ENCODE peak calls at places on chromosomes 4 and X, in five cellular contexts. A, G, X, F and P are unnamed samples.

GRCh38 chr4:153160856-153161598 is 43.2 kb upstream of the TRIM2 start:
- DNase-seq in A (no peak), G (no peak), X (no peak), F (no peak), P (no peak)

GRCh38 chr4:101795704-101796103 is 5.2 kb downstream of the BANK1 start:
- DNase-seq in A (no peak), G (no peak), X (no peak), F (no peak), P (no peak)

GRCh38 chrX:84168574-84168973 is 19.4 kb downstream of the RPS6KA6 start:
- DNase-seq in A (no peak), G (peak), X (peak), F (no peak), P (no peak)

GRCh38 chrX:103467156-103467555 is 52.1 kb downstream of the RAB40A start:
- DNase-seq in A (no peak), G (no peak), X (no peak), F (no peak), P (no peak)

GRCh38 chr4:125140966-125141495 is 173.7 kb upstream of the FAT4 start:
- DNase-seq in A (no peak), G (no peak), X (no peak), F (no peak), P (no peak)

GRCh38 chrX:12007881-12008280 is 130.4 kb upstream of the FRMPD4 start:
- DNase-seq in A (no peak), G (peak), X (peak), F (peak), P (no peak)

GRCh38 chrX:10282490-10282889 is 125.7 kb downstream of the CLCN4 start:
- DNase-seq in A (no peak), G (no peak), X (no peak), F (no peak), P (no peak)

GRCh38 chr4:158170691-158171455 is 2.0 kb downstream of the GASK1B start:
- DNase-seq in A (peak), G (no peak), X (peak), F (peak), P (no peak)

GRCh38 chr4:53459548-53459947 is 82.1 kb downstream of the FIP1L1 start:
- DNase-seq in A (no peak), G (no peak), X (peak), F (no peak), P (no peak)

GRCh38 chr4:99917575-99917974 is 23.3 kb upstream of the LAMTOR3 start:
- DNase-seq in A (no peak), G (no peak), X (no peak), F (no peak), P (no peak)

GRCh38 chr4:159764343-159764952 is 661.6 kb downstream of the RAPGEF2 start:
- DNase-seq in A (no peak), G (peak), X (peak), F (peak), P (no peak)
- TF ChIP-seq CTCF in A (no peak), G (peak), X (peak), F (peak), P (peak)

GRCh38 chr4:48127882-48128394 is 6.1 kb downstream of the TXK start:
- DNase-seq in A (peak), G (peak), X (peak), F (peak), P (peak)

GRCh38 chr4:48130100-48130499 is 4.0 kb downstream of the TXK start:
- DNase-seq in A (no peak), G (no peak), X (no peak), F (no peak), P (no peak)

GRCh38 chr4:48131736-48132135 is 2.3 kb downstream of the TXK start:
- DNase-seq in A (no peak), G (no peak), X (no peak), F (no peak), P (no peak)

GRCh38 chr4:48127231-48127881 is 6.7 kb downstream of the TXK start:
- DNase-seq in A (no peak), G (no peak), X (no peak), F (no peak), P (no peak)

DNA sequence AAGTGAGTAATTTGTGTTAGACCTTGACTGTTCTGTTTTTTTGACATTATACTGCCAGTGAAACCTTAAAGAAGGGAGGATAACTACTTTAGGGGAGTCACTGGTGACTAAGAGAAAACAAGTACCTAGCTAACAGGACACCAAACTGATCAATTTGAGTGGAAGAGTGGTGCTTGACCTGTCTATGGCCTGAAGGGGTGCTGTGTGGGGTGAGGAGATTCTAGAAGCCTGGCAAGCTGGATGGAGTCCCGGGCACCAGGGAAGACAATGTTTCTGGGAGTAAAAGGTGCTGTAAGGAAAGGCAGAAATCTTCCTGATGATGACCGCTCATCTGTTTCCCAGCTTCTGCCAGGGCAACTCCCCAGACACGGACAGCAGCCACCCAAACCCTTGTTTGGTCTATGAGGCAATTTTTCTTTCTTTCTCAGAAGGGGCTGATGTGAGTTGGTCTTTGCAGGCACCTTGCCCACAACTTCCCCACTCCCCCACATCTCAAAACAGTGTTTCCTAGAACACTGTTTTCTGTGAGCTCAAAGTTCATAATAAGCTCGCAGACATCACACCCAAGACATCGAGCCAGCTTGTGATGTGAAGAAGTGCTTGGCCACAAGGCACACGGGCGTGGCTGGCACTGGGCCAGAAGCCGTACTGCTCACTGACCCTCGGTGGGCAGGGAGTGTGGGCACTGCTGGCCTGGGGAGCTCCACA is 4.6 kb downstream of the TXK start:
- DNase-seq in A (peak), G (peak), X (no peak), F (no peak), P (no peak)
- TF ChIP-seq CTCF in A (no peak), G (no peak), X (no peak), F (peak), P (no peak)

GRCh38 chrX:71098302-71098701 is 2.7 kb downstream of the FOXO4 start:
- DNase-seq in A (peak), G (peak), X (peak), F (peak), P (peak)
- TF ChIP-seq CTCF in A (no peak), G (peak), X (peak), F (peak), P (peak)

DNA sequence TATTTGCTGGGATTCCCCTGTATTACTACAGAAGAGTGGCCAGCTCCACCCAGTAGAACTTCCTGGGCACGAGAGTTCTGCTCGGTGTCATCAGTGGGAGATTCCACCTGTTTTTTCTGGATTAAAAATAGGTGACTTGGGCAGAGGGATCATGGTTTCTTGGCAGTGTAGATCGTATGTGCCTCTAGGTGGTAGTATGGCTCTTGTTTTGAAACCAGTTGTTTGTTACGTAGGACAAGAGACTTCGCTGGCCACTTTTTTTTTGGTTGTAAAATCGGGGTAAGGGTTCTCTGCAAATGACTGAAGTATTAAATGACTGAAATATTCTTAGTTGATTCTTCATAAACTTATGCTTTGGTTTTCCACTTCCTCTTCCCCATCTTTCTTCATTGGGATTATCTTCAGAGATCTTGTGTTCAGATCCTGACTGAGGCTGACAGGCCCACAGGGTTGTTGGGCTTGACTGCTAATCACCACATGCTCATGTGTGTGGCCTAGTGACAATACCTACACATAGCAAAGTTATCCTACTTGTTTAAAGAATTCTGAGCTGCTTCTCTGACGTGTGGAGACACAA is 43.8 kb upstream of the WDR1 start:
- DNase-seq in A (no peak), G (no peak), X (peak), F (no peak), P (no peak)
- TF ChIP-seq CTCF in A (no peak), G (no peak), X (peak), F (no peak), P (no peak)

DNA sequence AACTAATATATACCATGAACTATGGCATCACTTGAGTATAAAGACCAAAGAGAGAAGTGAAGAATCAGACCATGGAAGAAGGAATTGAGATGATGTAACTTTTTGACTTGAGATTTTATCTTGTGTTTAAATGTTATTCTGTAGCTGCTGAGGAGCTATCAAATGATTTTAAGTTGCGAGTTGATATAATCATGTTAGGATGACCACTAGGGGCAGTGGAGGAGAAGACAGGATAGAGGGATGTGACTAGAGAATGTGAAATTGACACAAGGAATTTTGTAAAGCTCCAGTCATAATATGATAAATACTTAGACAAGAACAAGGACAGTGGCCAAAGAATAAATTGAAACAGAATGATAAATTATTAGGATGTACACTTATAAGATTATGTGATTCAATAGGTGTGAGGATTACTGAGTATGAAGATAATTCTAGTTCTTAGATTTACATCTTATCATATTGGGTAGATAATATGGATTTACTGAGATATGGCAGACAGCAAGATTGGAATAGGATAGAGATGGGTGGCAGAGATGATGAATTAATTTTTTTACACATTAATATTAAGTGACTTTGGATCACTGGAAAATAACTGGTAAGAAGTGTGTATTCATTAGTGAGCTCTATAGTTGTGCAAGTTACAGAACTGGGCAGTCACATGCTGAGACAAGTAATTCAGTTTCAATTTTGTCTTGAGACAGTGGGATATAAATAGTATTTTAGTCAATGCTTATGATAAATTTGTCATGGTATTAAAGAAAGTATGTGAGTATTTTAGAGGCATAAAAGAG is 816.0 kb upstream of the PCDH10 start:
- DNase-seq in A (no peak), G (peak), X (peak), F (no peak), P (no peak)
- TF ChIP-seq CTCF in A (no peak), G (peak), X (no peak), F (no peak), P (no peak)

GRCh38 chr4:182560358-182560757 is 317.2 kb downstream of the TENM3 start:
- DNase-seq in A (no peak), G (no peak), X (peak), F (no peak), P (no peak)
- TF ChIP-seq CTCF in A (no peak), G (no peak), X (no peak), F (no peak), P (no peak)

DNA sequence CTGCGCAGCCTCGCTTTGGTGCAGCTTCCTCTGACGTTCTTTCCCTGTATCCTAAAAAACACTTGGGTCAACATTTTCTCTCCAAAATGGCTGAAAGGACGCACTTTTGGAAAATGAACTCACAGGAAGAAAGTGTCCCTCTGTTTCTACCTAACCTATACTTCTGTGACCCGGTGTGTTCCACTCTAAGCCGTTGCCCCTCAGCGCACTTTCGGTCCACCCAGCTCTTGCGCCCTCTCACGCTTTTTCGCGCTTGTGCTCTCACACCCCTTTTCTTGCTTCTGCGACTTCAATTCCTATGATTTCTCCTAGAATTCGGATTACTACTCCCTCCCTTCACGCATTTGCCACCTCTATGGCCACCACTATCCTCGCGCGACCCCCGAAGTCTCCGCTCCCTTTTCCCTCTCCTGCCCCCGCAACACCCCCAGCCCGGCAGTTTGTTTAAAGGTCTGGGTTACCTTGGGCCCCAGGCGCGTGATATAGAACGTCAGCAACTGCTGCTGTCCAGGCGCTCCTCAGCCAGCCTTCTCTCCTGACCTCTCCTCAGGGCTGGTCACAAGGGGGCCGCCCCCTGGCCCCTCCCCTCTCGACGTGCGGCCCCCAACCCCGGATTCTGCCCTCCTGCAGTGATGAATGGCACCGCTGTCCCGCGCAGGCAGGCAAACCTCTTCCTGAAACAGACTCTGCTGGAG is at the start of gene USP51:
- DNase-seq in A (peak), G (peak), X (peak), F (peak), P (peak)
- TF ChIP-seq CTCF in A (no peak), G (peak), X (no peak), F (no peak), P (peak)

GRCh38 chr4:103499094-103499493 is 220.7 kb downstream of the TACR3 start:
- DNase-seq in A (no peak), G (no peak), X (no peak), F (no peak), P (no peak)
- TF ChIP-seq CTCF in A (no peak), G (no peak), X (no peak), F (no peak), P (no peak)

DNA sequence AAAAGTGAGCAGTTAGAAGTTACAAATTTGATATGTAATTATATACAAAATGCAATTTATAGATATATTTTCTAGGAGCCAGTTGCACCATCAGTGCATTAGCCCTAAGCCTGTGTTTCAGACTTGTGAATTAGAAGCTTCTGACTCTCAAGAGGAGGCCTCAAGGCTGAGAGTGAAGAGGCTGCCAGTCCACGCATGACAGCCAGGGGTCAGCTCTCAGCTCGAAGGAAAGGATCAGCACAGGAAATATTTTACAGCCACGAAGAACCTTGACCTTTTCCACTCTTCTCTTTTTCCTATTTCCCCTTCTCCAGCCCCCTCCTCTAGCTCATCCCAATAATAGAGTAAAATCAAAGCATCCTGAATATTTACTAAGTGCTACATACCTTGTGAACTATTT is 642.4 kb downstream of the TRIML1 start:
- DNase-seq in A (no peak), G (peak), X (no peak), F (no peak), P (no peak)
- TF ChIP-seq CTCF in A (no peak), G (peak), X (no peak), F (no peak), P (no peak)